ENCODE peak calls at places on chromosomes 5 and 9, in four cellular contexts. One of them, this sample, is unnamed. For H3K9me3, the result is how much of the 10 kb centered on the place peaks cover.

GRCh38 chr9:91914404-91914803 is 35.6 kb downstream of the ROR2 start:
- ATAC-seq in upper lobe of left lung: no peak
- ATAC-seq in HepG2: no peak
- ATAC-seq in K562: peak
- ATAC-seq in this sample: no peak

GRCh38 chr5:137822158-137822764 is 45.4 kb upstream of the MYOT start:
- ATAC-seq in upper lobe of left lung: no peak
- ATAC-seq in HepG2: peak
- ATAC-seq in K562: peak
- ATAC-seq in this sample: no peak

GRCh38 chr9:85645909-85646627 is 95.7 kb downstream of the AGTPBP1 start:
- ATAC-seq in upper lobe of left lung: no peak
- ATAC-seq in HepG2: no peak
- ATAC-seq in K562: no peak
- ATAC-seq in this sample: no peak

GRCh38 chr5:100900142-100900795 is 2.8 kb downstream of the ST8SIA4 start:
- ATAC-seq in upper lobe of left lung: peak
- ATAC-seq in HepG2: peak
- ATAC-seq in K562: peak
- ATAC-seq in this sample: no peak

GRCh38 chr5:157602505-157602904 is 26.9 kb upstream of the ADAM19 start:
- ATAC-seq in upper lobe of left lung: no peak
- ATAC-seq in HepG2: no peak
- ATAC-seq in K562: no peak
- ATAC-seq in this sample: no peak

GRCh38 chr9:37528652-37529072 is 42.9 kb downstream of the POLR1E start:
- ATAC-seq in upper lobe of left lung: no peak
- ATAC-seq in HepG2: no peak
- ATAC-seq in K562: no peak
- ATAC-seq in this sample: no peak

GRCh38 chr9:6852243-6852963 is 94.6 kb downstream of the KDM4C start:
- ATAC-seq in upper lobe of left lung: no peak
- ATAC-seq in HepG2: no peak
- ATAC-seq in K562: no peak
- ATAC-seq in this sample: no peak

GRCh38 chr5:56565693-56566092 is 249.7 kb upstream of the MAP3K1 start:
- ATAC-seq in upper lobe of left lung: no peak
- ATAC-seq in HepG2: peak
- ATAC-seq in K562: no peak
- ATAC-seq in this sample: peak

GRCh38 chr9:85713897-85714296 is 27.9 kb downstream of the AGTPBP1 start:
- ATAC-seq in upper lobe of left lung: no peak
- ATAC-seq in HepG2: no peak
- ATAC-seq in K562: no peak
- ATAC-seq in this sample: no peak

GRCh38 chr5:40914835-40915234 is 5.5 kb downstream of the C7 start:
- ATAC-seq in upper lobe of left lung: peak
- ATAC-seq in HepG2: no peak
- ATAC-seq in K562: no peak
- ATAC-seq in this sample: peak

GRCh38 chr9:81787747-81788632 is 98.6 kb upstream of the TLE1 start:
- ATAC-seq in upper lobe of left lung: no peak
- ATAC-seq in HepG2: peak
- ATAC-seq in K562: no peak
- ATAC-seq in this sample: peak

GRCh38 chr9:105993921-105994715 is 299.8 kb downstream of the TMEM38B start:
- ATAC-seq in upper lobe of left lung: no peak
- ATAC-seq in HepG2: no peak
- ATAC-seq in K562: no peak
- ATAC-seq in this sample: no peak

GRCh38 chr9:96130970-96131369 is 171.0 kb downstream of the HSD17B3 start:
- ATAC-seq in upper lobe of left lung: no peak
- ATAC-seq in HepG2: no peak
- ATAC-seq in K562: no peak
- ATAC-seq in this sample: no peak
- H3K9me3 ChIP-seq in upper lobe of left lung: under half
- H3K9me3 ChIP-seq in HepG2: under half
- H3K9me3 ChIP-seq in K562: under half
- H3K9me3 ChIP-seq in this sample: under half

GRCh38 chr5:78638423-78638822 is 10.1 kb downstream of the LHFPL2 start:
- ATAC-seq in upper lobe of left lung: peak
- ATAC-seq in HepG2: peak
- ATAC-seq in K562: no peak
- ATAC-seq in this sample: peak
- TF ChIP-seq EP300 in upper lobe of left lung: no peak
- TF ChIP-seq EP300 in HepG2: no peak
- TF ChIP-seq EP300 in K562: no peak
- TF ChIP-seq EP300 in this sample: no peak

GRCh38 chr9:97284798-97285197 is 22.7 kb upstream of the CCDC180 start:
- ATAC-seq in upper lobe of left lung: no peak
- ATAC-seq in HepG2: no peak
- ATAC-seq in K562: peak
- ATAC-seq in this sample: no peak
- TF ChIP-seq CTCF in upper lobe of left lung: no peak
- TF ChIP-seq CTCF in HepG2: no peak
- TF ChIP-seq CTCF in K562: peak
- TF ChIP-seq CTCF in this sample: no peak

DNA sequence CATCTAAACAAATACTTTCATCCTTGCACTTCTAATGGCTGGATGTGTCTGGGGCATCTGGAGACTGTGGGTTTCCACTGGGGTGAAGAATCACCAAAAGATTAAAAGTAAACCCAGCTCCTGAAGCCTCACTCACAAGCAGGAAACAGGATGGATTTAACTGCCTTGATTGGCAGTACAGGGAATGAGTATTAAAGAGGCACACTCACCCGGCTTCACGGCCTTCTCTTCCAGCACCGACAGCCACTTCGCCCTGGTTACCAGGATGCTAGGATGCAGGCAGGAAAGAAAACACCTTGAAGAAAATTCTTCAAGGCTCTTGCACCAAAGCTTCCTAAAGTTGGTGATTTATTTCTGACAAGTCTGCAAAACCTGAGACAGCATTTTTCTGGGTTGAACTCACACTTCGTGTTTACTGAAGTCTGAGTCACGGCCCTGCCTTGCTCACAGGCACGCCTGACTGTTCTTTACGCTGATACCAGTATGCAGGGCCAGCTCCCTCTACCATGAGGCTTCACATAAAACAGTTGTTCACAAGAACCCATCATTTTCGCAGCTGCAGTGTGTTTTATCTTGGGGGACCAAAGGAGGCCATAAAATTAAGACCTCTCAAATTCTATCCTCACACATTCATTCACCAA is 56.5 kb upstream of the ZNF354A start:
- ATAC-seq in upper lobe of left lung: peak
- ATAC-seq in HepG2: peak
- ATAC-seq in K562: peak
- ATAC-seq in this sample: no peak
- H3K9me3 ChIP-seq in upper lobe of left lung: under half
- H3K9me3 ChIP-seq in HepG2: under half
- H3K9me3 ChIP-seq in K562: under half
- H3K9me3 ChIP-seq in this sample: under half

GRCh38 chr5:95554647-95555548 is at the start of the genes ARSK and SKIC3:
- ATAC-seq in upper lobe of left lung: peak
- ATAC-seq in HepG2: peak
- ATAC-seq in K562: peak
- ATAC-seq in this sample: peak
- TF ChIP-seq EP300 in upper lobe of left lung: no peak
- TF ChIP-seq EP300 in HepG2: no peak
- TF ChIP-seq EP300 in K562: no peak
- TF ChIP-seq EP300 in this sample: no peak